ENCODE peak calls at places on chromosomes 13 and 19, in five cellular contexts. P is lower leg skin; I is HCT116; V is NCI-H2171 treated with DMSO at 0.1 percent for 48 hours; C is stimulated activated CD4-positive, alpha-beta T cell treated with anti-CD3 and anti-CD28 coated beads, Interleukin-4, amount 100 ng/mL, for 24 hours. Y is an unnamed sample.

GRCh38 chr13:28560612-28561011 is 65.7 kb upstream of the FLT1 start:
- DNase-seq in V (no peak), I (no peak), C (no peak), P (no peak), Y (no peak)

GRCh38 chr19:5719274-5719960 is 529 bp downstream of the LONP1 start:
- DNase-seq in C (peak; percentile 31), V (peak; percentile 32), I (no peak), P (peak; percentile 34), Y (no peak)

GRCh38 chr13:43170497-43170896 is 147.1 kb downstream of the DNAJC15 start:
- DNase-seq in P (no peak), I (no peak), C (no peak), V (no peak), Y (no peak)

GRCh38 chr13:111645598-111646463 is 325.4 kb downstream of the TEX29 start:
- DNase-seq in V (no peak), P (no peak), I (no peak), C (no peak), Y (no peak)

GRCh38 chr19:3708207-3708931 is at the start of gene TJP3:
- DNase-seq in C (no peak), V (no peak), P (no peak), I (peak; percentile 65), Y (no peak)

GRCh38 chr13:67619987-67620386 is 389.9 kb upstream of the PCDH9 start:
- DNase-seq in P (no peak), C (no peak), I (no peak), V (no peak), Y (no peak)

GRCh38 chr13:96449920-96450319 is 360.0 kb downstream of the HS6ST3 start:
- DNase-seq in I (no peak), V (no peak), C (no peak), P (no peak), Y (no peak)

GRCh38 chr13:27476943-27477681 is 26.7 kb upstream of the MTIF3 start:
- DNase-seq in C (peak; percentile 8), I (no peak), V (no peak), P (no peak), Y (no peak)

GRCh38 chr13:96388598-96388997 is 298.7 kb downstream of the HS6ST3 start:
- DNase-seq in P (no peak), C (no peak), V (no peak), I (no peak), Y (no peak)

GRCh38 chr13:32264407-32264806 is 50.8 kb downstream of the ZAR1L start:
- DNase-seq in P (peak; percentile 44), C (no peak), I (no peak), V (no peak), Y (no peak)

GRCh38 chr19:7450243-7451223 is 38.3 kb downstream of the PEX11G start:
- DNase-seq in C (no peak), I (peak; percentile 10), P (no peak), V (no peak), Y (no peak)

GRCh38 chr19:8004723-8005513 is 523 bp downstream of the ELAVL1 start:
- DNase-seq in I (no peak), V (peak; percentile 23), C (peak; percentile 32), P (no peak), Y (peak; percentile 33)

GRCh38 chr19:4061683-4062575 is 4.8 kb downstream of the ZBTB7A start:
- DNase-seq in V (no peak), P (no peak), C (no peak), I (no peak), Y (no peak)

Y was measured in stimulated activated naive CD4-positive, alpha-beta T cell treated with Interleukin-2 at 50 U/mL for 16 hours.